ENCODE peak calls at places on chromosomes 5 and 9, in six cellular contexts. U is GM12891, R is SK-N-SH, Q is sigmoid colon, K is endothelial cell of umbilical vein, V is suprapubic skin. I is an unnamed sample.
A peak's percentile ranks its signal among the peaks of the same experiment; 100 is the strongest.

GRCh38 chr9:92308893-92309292 is 15.4 kb upstream of the IARS1 start:
- DNase-seq in V (no peak), Q (no peak), K (peak; percentile 9), U (no peak), R (no peak), I (no peak)

GRCh38 chr5:88394531-88395185 is 126.0 kb upstream of the TMEM161B start:
- DNase-seq in V (no peak), U (no peak), Q (no peak), R (no peak), K (no peak), I (no peak)

GRCh38 chr9:31390352-31391025 is 994.0 kb upstream of the ACO1 start:
- DNase-seq in R (no peak), U (no peak), K (peak; percentile 6), V (no peak), Q (no peak), I (no peak)

GRCh38 chr9:76456202-76456926 is 2.6 kb upstream of the GCNT1 start:
- DNase-seq in R (no peak), V (no peak), Q (no peak), U (no peak), K (peak; percentile 99), I (no peak)

GRCh38 chr5:85533324-85533723 is 1084.4 kb upstream of the COX7C start:
- DNase-seq in K (no peak), Q (no peak), V (no peak), U (no peak), R (no peak), I (no peak)

GRCh38 chr5:30765227-30765626 is 428.3 kb upstream of the CDH6 start:
- DNase-seq in V (no peak), R (no peak), K (no peak), Q (no peak), U (no peak), I (no peak)

GRCh38 chr9:94269264-94269663 is 10.2 kb downstream of the ZNF169 start:
- DNase-seq in V (no peak), K (no peak), U (no peak), R (no peak), Q (no peak), I (no peak)

GRCh38 chr9:135081264-135081660 is 6.2 kb upstream of the OLFM1 start:
- DNase-seq in Q (peak; percentile 40), V (peak; percentile 48), K (no peak), U (no peak), R (no peak), I (no peak)

GRCh38 chr9:92042260-92042659 is 73.0 kb downstream of the SPTLC1 start:
- DNase-seq in R (no peak), K (no peak), V (no peak), Q (no peak), U (no peak), I (no peak)

GRCh38 chr9:4836676-4837075 is 43.9 kb downstream of the RCL1 start:
- DNase-seq in V (no peak), K (no peak), U (no peak), R (no peak), Q (no peak), I (no peak)

GRCh38 chr9:69081261-69081660 is 45.7 kb downstream of the FXN start:
- DNase-seq in V (no peak), R (no peak), Q (no peak), K (no peak), U (no peak), I (no peak)

GRCh38 chr5:10229306-10230048 is 20.2 kb downstream of the ATPSCKMT start:
- DNase-seq in K (no peak), Q (no peak), R (no peak), V (no peak), U (no peak), I (no peak)

GRCh38 chr5:81855576-81855975 is 104.7 kb upstream of the SSBP2 start:
- DNase-seq in U (no peak), R (no peak), K (no peak), Q (no peak), V (no peak), I (no peak)

GRCh38 chr5:40502045-40502444 is 177.7 kb upstream of the PTGER4 start:
- DNase-seq in U (no peak), V (no peak), R (no peak), Q (no peak), K (no peak), I (no peak)

GRCh38 chr5:153824909-153825308 is 213.8 kb downstream of the FAM114A2 start:
- DNase-seq in K (no peak), V (no peak), Q (no peak), R (no peak), U (no peak), I (no peak)

GRCh38 chr5:177447066-177447610 is 524 bp downstream of the PRR7 start:
- DNase-seq in U (peak; percentile 85), R (peak; percentile 90), K (no peak), Q (no peak), V (peak; percentile 67), I (no peak)

GRCh38 chr9:73011346-73011745 is 58.5 kb upstream of the ALDH1A1 start:
- DNase-seq in Q (no peak), U (no peak), R (no peak), K (no peak), V (no peak), I (no peak)

GRCh38 chr5:36957953-36958559 is 81.5 kb downstream of the NIPBL start:
- DNase-seq in R (no peak), U (no peak), Q (no peak), K (no peak), V (no peak), I (no peak)

GRCh38 chr5:57956606-57957005 is 474.0 kb upstream of the ACTBL2 start:
- DNase-seq in U (no peak), Q (no peak), V (no peak), K (peak; percentile 73), R (no peak), I (no peak)

GRCh38 chr5:81428446-81428845 is 34.5 kb upstream of the ACOT12 start:
- DNase-seq in Q (no peak), U (no peak), V (no peak), K (no peak), R (no peak), I (no peak)

GRCh38 chr9:7150153-7150890 is 392.5 kb downstream of the KDM4C start:
- DNase-seq in U (no peak), K (no peak), V (no peak), Q (no peak), R (no peak), I (no peak)

GRCh38 chr5:142839711-142840441 is 69.7 kb downstream of the ARHGAP26 start:
- DNase-seq in K (no peak), U (no peak), R (no peak), V (peak; percentile 82), Q (peak; percentile 92), I (peak; percentile 94)
- TF ChIP-seq POLR2AphosphoS5 in K (no peak), U (no peak), R (no peak), V (no peak), Q (no peak), I (peak; percentile 17)

GRCh38 chr5:129379406-129379805 is 80.7 kb upstream of the ADAMTS19 start:
- DNase-seq in Q (no peak), R (no peak), K (no peak), V (no peak), U (no peak), I (no peak)

GRCh38 chr5:129378961-129379360 is 81.1 kb upstream of the ADAMTS19 start:
- DNase-seq in R (no peak), Q (no peak), U (no peak), K (no peak), V (no peak), I (no peak)

GRCh38 chr5:129372025-129372424 is 88.1 kb upstream of the ADAMTS19 start:
- DNase-seq in R (no peak), U (no peak), V (no peak), Q (no peak), K (no peak), I (no peak)

GRCh38 chr5:129382921-129383672 is 77.0 kb upstream of the ADAMTS19 start:
- DNase-seq in Q (no peak), U (no peak), R (no peak), V (no peak), K (peak; percentile 15), I (no peak)

GRCh38 chr5:129377504-129377903 is 82.6 kb upstream of the ADAMTS19 start:
- DNase-seq in R (no peak), Q (no peak), K (no peak), V (no peak), U (no peak), I (no peak)
- TF ChIP-seq POLR2AphosphoS5 in R (no peak), Q (no peak), K (no peak), V (no peak), U (no peak), I (no peak)

DNA sequence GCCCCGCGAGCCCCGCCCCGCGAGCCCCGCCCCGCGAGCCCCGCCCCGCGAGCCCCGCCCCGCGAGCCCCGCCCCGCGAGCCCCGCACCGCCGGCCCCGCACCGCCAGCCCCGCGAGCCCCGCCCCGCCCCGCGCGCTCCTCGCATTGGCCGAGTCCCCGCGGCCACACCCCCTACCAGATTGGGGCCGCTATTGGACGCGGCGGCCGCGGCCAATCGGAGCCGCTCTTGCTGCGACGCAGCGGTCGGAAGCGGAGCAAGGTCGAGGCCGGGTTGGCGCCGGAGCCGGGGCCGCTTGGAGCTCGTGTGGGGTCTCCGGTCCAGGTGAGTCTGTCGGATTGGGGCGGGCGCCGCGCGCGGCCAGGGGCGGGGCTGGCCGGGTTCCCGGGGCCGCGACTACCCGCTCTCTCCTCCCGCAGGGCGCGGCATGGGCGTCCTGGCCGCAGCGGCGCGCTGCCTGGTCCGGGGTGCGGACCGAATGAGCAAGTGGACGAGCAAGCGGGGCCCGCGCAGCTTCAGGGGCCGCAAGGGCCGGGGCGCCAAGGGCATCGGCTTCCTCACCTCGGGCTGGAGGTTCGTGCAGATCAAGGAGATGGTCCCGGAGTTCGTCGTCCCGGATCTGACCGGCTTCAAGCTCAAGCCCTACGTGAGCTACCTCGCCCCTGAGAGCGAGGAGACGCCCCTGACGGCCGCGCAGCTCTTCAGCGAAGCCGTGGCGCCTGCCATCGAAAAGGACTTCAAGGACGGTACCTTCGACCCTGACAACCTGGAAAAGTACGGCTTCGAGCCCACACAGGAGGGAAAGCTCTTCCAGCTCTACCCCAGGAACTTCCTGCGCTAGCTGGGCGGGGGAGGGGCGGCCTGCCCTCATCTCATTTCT is at the start of gene MRPL41:
- DNase-seq in K (peak; percentile 82), Q (peak; percentile 95), U (peak; percentile 99), V (peak; percentile 90), R (peak; percentile 99), I (peak; percentile 93)
- TF ChIP-seq POLR2AphosphoS5 in K (peak; percentile 94), Q (peak; percentile 94), U (peak; percentile 53), V (no peak), R (peak; percentile 74), I (peak; percentile 97)

DNA sequence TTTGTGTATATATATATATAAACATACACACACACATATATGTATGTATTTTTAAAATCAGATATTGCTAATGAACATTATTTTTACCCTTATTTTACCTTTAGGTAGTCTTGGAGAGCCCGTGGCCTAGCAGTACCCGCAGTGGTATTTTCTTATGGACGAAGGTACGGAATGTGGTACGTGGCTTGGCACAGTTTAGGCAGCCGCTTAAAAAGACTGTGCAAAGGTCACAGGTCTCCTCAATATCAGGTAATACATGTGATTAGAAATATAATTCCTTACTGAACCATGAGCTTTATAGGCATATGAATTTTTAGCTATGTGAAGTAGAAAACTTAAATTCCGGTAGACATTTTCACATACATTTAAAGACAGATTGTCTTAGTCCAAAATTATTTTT is 43.9 kb downstream of the RPS6 start:
- DNase-seq in R (no peak), U (no peak), V (no peak), Q (no peak), K (no peak), I (no peak)
- TF ChIP-seq POLR2AphosphoS5 in R (no peak), U (no peak), V (no peak), Q (no peak), K (no peak), I (no peak)

GRCh38 chr9:127715443-127716337 is at the start of the genes PTRH1 and TTC16:
- DNase-seq in U (peak; percentile 100), K (peak; percentile 95), Q (peak; percentile 99), R (peak; percentile 99), V (peak; percentile 99), I (peak; percentile 99)
- TF ChIP-seq POLR2AphosphoS5 in U (no peak), K (peak; percentile 52), Q (no peak), R (no peak), V (no peak), I (peak; percentile 82)

I was measured in esophagus muscularis mucosa.